ENCODE peak calls at places on chromosomes 3 and 15, in eight cellular contexts. One of them, this sample, is unnamed.

GRCh38 chr3:189276481-189277190 is 104.9 kb downstream of the TPRG1 start:
- DNase-seq in cardiac fibroblast: peak
- DNase-seq in heart right ventricle: peak
- DNase-seq in neuronal stem cell: no peak
- DNase-seq in sigmoid colon: no peak
- DNase-seq in AG04450: peak
- DNase-seq in effector memory CD4-positive, alpha-beta T cell: no peak
- DNase-seq in DND-41: no peak
- DNase-seq in this sample: no peak

GRCh38 chr15:68885070-68885469 is 45.3 kb upstream of the SPESP1 start:
- DNase-seq in sigmoid colon: no peak
- DNase-seq in DND-41: no peak
- DNase-seq in effector memory CD4-positive, alpha-beta T cell: no peak
- DNase-seq in AG04450: no peak
- DNase-seq in heart right ventricle: no peak
- DNase-seq in cardiac fibroblast: peak
- DNase-seq in neuronal stem cell: no peak
- DNase-seq in this sample: no peak

GRCh38 chr3:62611541-62612240 is 238.3 kb upstream of the FEZF2 start:
- DNase-seq in neuronal stem cell: no peak
- DNase-seq in sigmoid colon: no peak
- DNase-seq in cardiac fibroblast: peak
- DNase-seq in heart right ventricle: no peak
- DNase-seq in AG04450: no peak
- DNase-seq in DND-41: no peak
- DNase-seq in effector memory CD4-positive, alpha-beta T cell: no peak
- DNase-seq in this sample: no peak

GRCh38 chr3:15953841-15954240 is 156.1 kb upstream of the ANKRD28 start:
- DNase-seq in sigmoid colon: no peak
- DNase-seq in effector memory CD4-positive, alpha-beta T cell: no peak
- DNase-seq in DND-41: no peak
- DNase-seq in heart right ventricle: no peak
- DNase-seq in cardiac fibroblast: peak
- DNase-seq in AG04450: no peak
- DNase-seq in neuronal stem cell: no peak
- DNase-seq in this sample: peak

GRCh38 chr3:148990211-148990610 is 1.1 kb upstream of the GYG1 start:
- DNase-seq in effector memory CD4-positive, alpha-beta T cell: no peak
- DNase-seq in DND-41: no peak
- DNase-seq in sigmoid colon: no peak
- DNase-seq in AG04450: no peak
- DNase-seq in neuronal stem cell: no peak
- DNase-seq in heart right ventricle: no peak
- DNase-seq in cardiac fibroblast: no peak
- DNase-seq in this sample: no peak

GRCh38 chr3:69649120-69649519 is 90.1 kb upstream of the MITF start:
- DNase-seq in cardiac fibroblast: peak
- DNase-seq in effector memory CD4-positive, alpha-beta T cell: no peak
- DNase-seq in sigmoid colon: no peak
- DNase-seq in neuronal stem cell: no peak
- DNase-seq in heart right ventricle: no peak
- DNase-seq in DND-41: no peak
- DNase-seq in AG04450: no peak
- DNase-seq in this sample: no peak

GRCh38 chr3:86988235-86988634 is 2.7 kb downstream of the VGLL3 start:
- DNase-seq in DND-41: no peak
- DNase-seq in cardiac fibroblast: peak
- DNase-seq in AG04450: no peak
- DNase-seq in neuronal stem cell: no peak
- DNase-seq in heart right ventricle: no peak
- DNase-seq in effector memory CD4-positive, alpha-beta T cell: no peak
- DNase-seq in sigmoid colon: no peak
- DNase-seq in this sample: no peak

GRCh38 chr3:142267269-142267668 is 41.9 kb upstream of the GK5 start:
- DNase-seq in AG04450: no peak
- DNase-seq in effector memory CD4-positive, alpha-beta T cell: no peak
- DNase-seq in sigmoid colon: no peak
- DNase-seq in cardiac fibroblast: no peak
- DNase-seq in heart right ventricle: no peak
- DNase-seq in neuronal stem cell: no peak
- DNase-seq in DND-41: no peak
- DNase-seq in this sample: no peak

GRCh38 chr3:153165211-153165815 is 3.3 kb downstream of the RAP2B start:
- DNase-seq in heart right ventricle: no peak
- DNase-seq in AG04450: no peak
- DNase-seq in neuronal stem cell: no peak
- DNase-seq in sigmoid colon: no peak
- DNase-seq in effector memory CD4-positive, alpha-beta T cell: no peak
- DNase-seq in DND-41: no peak
- DNase-seq in cardiac fibroblast: peak
- DNase-seq in this sample: peak

GRCh38 chr3:15634671-15635661 is 33.4 kb downstream of the BTD start:
- DNase-seq in effector memory CD4-positive, alpha-beta T cell: no peak
- DNase-seq in heart right ventricle: no peak
- DNase-seq in neuronal stem cell: no peak
- DNase-seq in DND-41: no peak
- DNase-seq in sigmoid colon: peak
- DNase-seq in cardiac fibroblast: peak
- DNase-seq in AG04450: no peak
- DNase-seq in this sample: no peak

GRCh38 chr15:61946778-61947177 is 113.5 kb downstream of the VPS13C start:
- DNase-seq in neuronal stem cell: no peak
- DNase-seq in heart right ventricle: no peak
- DNase-seq in cardiac fibroblast: peak
- DNase-seq in DND-41: no peak
- DNase-seq in sigmoid colon: no peak
- DNase-seq in effector memory CD4-positive, alpha-beta T cell: no peak
- DNase-seq in AG04450: peak
- DNase-seq in this sample: no peak

GRCh38 chr3:192033246-192033645 is 572.3 kb downstream of the PYDC2 start:
- DNase-seq in DND-41: no peak
- DNase-seq in AG04450: no peak
- DNase-seq in heart right ventricle: no peak
- DNase-seq in effector memory CD4-positive, alpha-beta T cell: no peak
- DNase-seq in neuronal stem cell: no peak
- DNase-seq in cardiac fibroblast: no peak
- DNase-seq in sigmoid colon: no peak
- DNase-seq in this sample: no peak

GRCh38 chr15:51251591-51251990 is 86.8 kb downstream of the CYP19A1 start:
- DNase-seq in neuronal stem cell: no peak
- DNase-seq in effector memory CD4-positive, alpha-beta T cell: no peak
- DNase-seq in sigmoid colon: no peak
- DNase-seq in AG04450: no peak
- DNase-seq in DND-41: no peak
- DNase-seq in heart right ventricle: no peak
- DNase-seq in cardiac fibroblast: no peak
- DNase-seq in this sample: no peak

GRCh38 chr3:193701896-193702644 is 109.1 kb downstream of the OPA1 start:
- DNase-seq in neuronal stem cell: peak
- DNase-seq in AG04450: no peak
- DNase-seq in heart right ventricle: no peak
- DNase-seq in cardiac fibroblast: peak
- DNase-seq in effector memory CD4-positive, alpha-beta T cell: no peak
- DNase-seq in DND-41: no peak
- DNase-seq in sigmoid colon: no peak
- DNase-seq in this sample: peak

GRCh38 chr15:68574629-68575028 is 4.2 kb upstream of the CORO2B start:
- DNase-seq in effector memory CD4-positive, alpha-beta T cell: no peak
- DNase-seq in cardiac fibroblast: no peak
- DNase-seq in heart right ventricle: no peak
- DNase-seq in AG04450: no peak
- DNase-seq in sigmoid colon: no peak
- DNase-seq in neuronal stem cell: no peak
- DNase-seq in DND-41: no peak
- DNase-seq in this sample: no peak

GRCh38 chr15:37045859-37046318 is 54.5 kb downstream of the MEIS2 start:
- DNase-seq in AG04450: no peak
- DNase-seq in DND-41: no peak
- DNase-seq in effector memory CD4-positive, alpha-beta T cell: no peak
- DNase-seq in neuronal stem cell: peak
- DNase-seq in heart right ventricle: no peak
- DNase-seq in cardiac fibroblast: no peak
- DNase-seq in sigmoid colon: no peak
- DNase-seq in this sample: no peak

GRCh38 chr15:60916032-60916673 is 312.9 kb downstream of the RORA start:
- DNase-seq in effector memory CD4-positive, alpha-beta T cell: no peak
- DNase-seq in DND-41: no peak
- DNase-seq in heart right ventricle: no peak
- DNase-seq in neuronal stem cell: no peak
- DNase-seq in sigmoid colon: no peak
- DNase-seq in cardiac fibroblast: no peak
- DNase-seq in AG04450: no peak
- DNase-seq in this sample: no peak

GRCh38 chr15:64197425-64197824 is 34.6 kb upstream of the PPIB start:
- DNase-seq in effector memory CD4-positive, alpha-beta T cell: no peak
- DNase-seq in sigmoid colon: no peak
- DNase-seq in AG04450: no peak
- DNase-seq in DND-41: no peak
- DNase-seq in cardiac fibroblast: peak
- DNase-seq in heart right ventricle: no peak
- DNase-seq in neuronal stem cell: no peak
- DNase-seq in this sample: no peak

GRCh38 chr15:73601449-73602425 is 31.5 kb downstream of the NPTN start:
- DNase-seq in effector memory CD4-positive, alpha-beta T cell: no peak
- DNase-seq in heart right ventricle: peak
- DNase-seq in sigmoid colon: peak
- DNase-seq in neuronal stem cell: no peak
- DNase-seq in cardiac fibroblast: peak
- DNase-seq in DND-41: no peak
- DNase-seq in AG04450: no peak
- DNase-seq in this sample: no peak

GRCh38 chr15:30984118-30984517 is 7.3 kb downstream of the MTMR10 start:
- DNase-seq in AG04450: no peak
- DNase-seq in heart right ventricle: no peak
- DNase-seq in neuronal stem cell: no peak
- DNase-seq in effector memory CD4-positive, alpha-beta T cell: no peak
- DNase-seq in cardiac fibroblast: no peak
- DNase-seq in DND-41: no peak
- DNase-seq in sigmoid colon: no peak
- DNase-seq in this sample: no peak

GRCh38 chr15:99344639-99345038 is 93.4 kb downstream of the LRRC28 start:
- DNase-seq in heart right ventricle: no peak
- DNase-seq in effector memory CD4-positive, alpha-beta T cell: no peak
- DNase-seq in AG04450: no peak
- DNase-seq in DND-41: no peak
- DNase-seq in neuronal stem cell: no peak
- DNase-seq in cardiac fibroblast: no peak
- DNase-seq in sigmoid colon: no peak
- DNase-seq in this sample: no peak

GRCh38 chr3:65042675-65043074 is 354.9 kb upstream of the ADAMTS9 start:
- DNase-seq in DND-41: no peak
- DNase-seq in heart right ventricle: no peak
- DNase-seq in cardiac fibroblast: no peak
- DNase-seq in sigmoid colon: no peak
- DNase-seq in AG04450: no peak
- DNase-seq in neuronal stem cell: no peak
- DNase-seq in effector memory CD4-positive, alpha-beta T cell: no peak
- DNase-seq in this sample: no peak

GRCh38 chr3:45640724-45641361 is 46.3 kb downstream of the LIMD1 start:
- DNase-seq in AG04450: no peak
- DNase-seq in DND-41: no peak
- DNase-seq in cardiac fibroblast: no peak
- DNase-seq in effector memory CD4-positive, alpha-beta T cell: no peak
- DNase-seq in heart right ventricle: no peak
- DNase-seq in neuronal stem cell: no peak
- DNase-seq in sigmoid colon: no peak
- DNase-seq in this sample: no peak
- H3K4me3 ChIP-seq in AG04450: no peak
- H3K4me3 ChIP-seq in DND-41: no peak
- H3K4me3 ChIP-seq in cardiac fibroblast: no peak
- H3K4me3 ChIP-seq in effector memory CD4-positive, alpha-beta T cell: no peak
- H3K4me3 ChIP-seq in heart right ventricle: no peak
- H3K4me3 ChIP-seq in neuronal stem cell: no peak
- H3K4me3 ChIP-seq in sigmoid colon: no peak
- H3K4me3 ChIP-seq in this sample: no peak

DNA sequence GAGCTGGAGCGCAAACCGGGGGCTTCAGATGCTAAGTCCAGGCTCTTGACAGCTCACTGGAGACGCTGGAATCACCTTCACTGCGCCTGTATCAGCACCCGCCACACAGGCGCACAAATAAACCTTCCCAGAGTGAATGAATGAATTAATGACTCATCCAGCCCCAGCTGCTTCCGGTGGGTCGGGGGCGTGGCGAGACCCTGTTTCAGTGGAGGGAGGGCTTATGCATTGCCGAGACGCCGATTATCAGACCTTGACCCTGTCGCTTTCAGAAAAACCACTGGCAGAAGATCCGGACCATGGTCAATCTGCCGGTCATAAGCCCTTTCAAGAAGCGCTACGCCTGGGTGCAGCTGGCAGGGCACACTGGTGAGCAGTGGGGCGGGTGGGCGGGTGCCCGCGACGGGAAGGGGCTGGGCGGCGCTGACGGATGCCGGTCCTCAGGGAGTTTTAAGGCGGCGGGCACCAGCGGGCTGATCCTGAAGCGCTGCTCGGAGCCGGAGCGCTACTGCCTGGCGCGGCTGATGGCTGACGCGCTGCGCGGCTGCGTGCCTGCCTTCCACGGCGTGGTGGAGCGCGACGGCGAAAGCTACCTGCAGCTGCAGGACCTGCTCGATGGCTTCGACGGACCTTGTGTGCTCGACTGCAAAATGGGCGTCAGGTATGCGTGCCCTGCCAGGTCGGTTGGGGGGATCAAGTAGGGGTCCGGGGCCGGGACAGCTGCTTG is 7.7 kb downstream of the ITPKA start:
- DNase-seq in heart right ventricle: no peak
- DNase-seq in cardiac fibroblast: no peak
- DNase-seq in DND-41: no peak
- DNase-seq in neuronal stem cell: peak
- DNase-seq in AG04450: no peak
- DNase-seq in sigmoid colon: no peak
- DNase-seq in effector memory CD4-positive, alpha-beta T cell: no peak
- DNase-seq in this sample: no peak
- H3K4me3 ChIP-seq in heart right ventricle: peak
- H3K4me3 ChIP-seq in cardiac fibroblast: no peak
- H3K4me3 ChIP-seq in DND-41: no peak
- H3K4me3 ChIP-seq in neuronal stem cell: peak
- H3K4me3 ChIP-seq in AG04450: peak
- H3K4me3 ChIP-seq in sigmoid colon: peak
- H3K4me3 ChIP-seq in effector memory CD4-positive, alpha-beta T cell: peak
- H3K4me3 ChIP-seq in this sample: peak

GRCh38 chr3:108985844-108986243 is 32.2 kb upstream of the GUCA1C start:
- DNase-seq in cardiac fibroblast: no peak
- DNase-seq in heart right ventricle: no peak
- DNase-seq in neuronal stem cell: no peak
- DNase-seq in AG04450: no peak
- DNase-seq in effector memory CD4-positive, alpha-beta T cell: no peak
- DNase-seq in DND-41: no peak
- DNase-seq in sigmoid colon: no peak
- DNase-seq in this sample: no peak

GRCh38 chr3:108983051-108983450 is 29.4 kb upstream of the GUCA1C start:
- DNase-seq in sigmoid colon: no peak
- DNase-seq in effector memory CD4-positive, alpha-beta T cell: no peak
- DNase-seq in neuronal stem cell: no peak
- DNase-seq in DND-41: no peak
- DNase-seq in heart right ventricle: no peak
- DNase-seq in AG04450: no peak
- DNase-seq in cardiac fibroblast: no peak
- DNase-seq in this sample: no peak
- H3K4me3 ChIP-seq in sigmoid colon: no peak
- H3K4me3 ChIP-seq in effector memory CD4-positive, alpha-beta T cell: no peak
- H3K4me3 ChIP-seq in neuronal stem cell: no peak
- H3K4me3 ChIP-seq in DND-41: no peak
- H3K4me3 ChIP-seq in heart right ventricle: no peak
- H3K4me3 ChIP-seq in AG04450: no peak
- H3K4me3 ChIP-seq in cardiac fibroblast: no peak
- H3K4me3 ChIP-seq in this sample: no peak

GRCh38 chr3:58392191-58392590 is 41.4 kb downstream of the PDHB start:
- DNase-seq in heart right ventricle: no peak
- DNase-seq in neuronal stem cell: no peak
- DNase-seq in cardiac fibroblast: no peak
- DNase-seq in sigmoid colon: no peak
- DNase-seq in AG04450: no peak
- DNase-seq in effector memory CD4-positive, alpha-beta T cell: no peak
- DNase-seq in DND-41: no peak
- DNase-seq in this sample: no peak
- H3K4me3 ChIP-seq in heart right ventricle: peak
- H3K4me3 ChIP-seq in neuronal stem cell: no peak
- H3K4me3 ChIP-seq in cardiac fibroblast: no peak
- H3K4me3 ChIP-seq in sigmoid colon: no peak
- H3K4me3 ChIP-seq in AG04450: no peak
- H3K4me3 ChIP-seq in effector memory CD4-positive, alpha-beta T cell: no peak
- H3K4me3 ChIP-seq in DND-41: no peak
- H3K4me3 ChIP-seq in this sample: no peak